ENCODE peak calls at places on chromosomes 12 and 14, in ten cellular contexts. L is tibial artery, S is GM23338, G is uterus, Y is pancreas, A is colonic mucosa, O is stomach, P is upper lobe of right lung, T is heart left ventricle, Q is BJ. U is an unnamed sample. For H3K36me3, the result is how much of the 10 kb centered on the place peaks cover.

GRCh38 chr12:47731723-47732122 is 6.4 kb upstream of the ENDOU start:
- DNase-seq in S (no peak), T (no peak), Q (no peak), Y (no peak), A (no peak), P (no peak), G (no peak), O (no peak), L (no peak), U (no peak)

GRCh38 chr14:104204660-104205149 is 66.3 kb downstream of the KIF26A start:
- DNase-seq in P (no peak), T (no peak), A (no peak), S (no peak), O (no peak), Y (no peak), L (no peak), G (no peak), Q (no peak), U (no peak)

GRCh38 chr12:34294137-34294536 is 271.8 kb downstream of the ALG10 start:
- DNase-seq in O (no peak), Y (no peak), A (no peak), Q (no peak), T (no peak), P (peak), G (no peak), S (no peak), L (peak), U (no peak)

GRCh38 chr12:75960086-75960910 is 71.3 kb downstream of the PHLDA1 start:
- DNase-seq in Q (no peak), S (peak), G (no peak), T (no peak), L (no peak), O (peak), Y (peak), P (no peak), A (peak), U (no peak)

GRCh38 chr14:89137514-89138163 is 279.4 kb downstream of the FOXN3 start:
- DNase-seq in L (peak), A (peak), Q (peak), S (no peak), Y (peak), T (peak), G (peak), P (peak), O (peak), U (peak)

GRCh38 chr14:34175574-34175973 is 224.7 kb upstream of the EGLN3 start:
- DNase-seq in S (no peak), O (no peak), P (no peak), T (no peak), Q (no peak), A (no peak), L (no peak), Y (no peak), G (no peak), U (no peak)

GRCh38 chr12:49776858-49777257 is 35.5 kb downstream of the TMBIM6 start:
- DNase-seq in A (no peak), Q (no peak), L (no peak), G (no peak), S (no peak), O (no peak), Y (no peak), P (no peak), T (no peak), U (no peak)

GRCh38 chr12:88181881-88182280 is 39.8 kb downstream of the TMTC3 start:
- DNase-seq in G (no peak), S (no peak), Q (no peak), A (no peak), Y (no peak), P (no peak), T (no peak), O (no peak), L (no peak), U (no peak)

GRCh38 chr14:52974406-52974805 is 23.6 kb upstream of the FERMT2 start:
- DNase-seq in P (no peak), A (no peak), G (no peak), L (no peak), S (no peak), O (no peak), T (no peak), Q (no peak), Y (no peak), U (no peak)

GRCh38 chr14:52977798-52978197 is 26.9 kb upstream of the FERMT2 start:
- DNase-seq in Y (peak), O (no peak), P (no peak), G (no peak), T (no peak), A (no peak), L (no peak), S (no peak), Q (no peak), U (no peak)
- TF ChIP-seq CTCF in Y (no peak), O (no peak), P (no peak), G (no peak), T (no peak), A (no peak), L (no peak), S (no peak), Q (no peak), U (no peak)

GRCh38 chr12:124560519-124560918 is 6.9 kb downstream of the NCOR2 start:
- DNase-seq in A (no peak), O (no peak), Y (no peak), Q (no peak), L (no peak), T (no peak), S (no peak), G (no peak), P (no peak), U (no peak)
- H3K4me3 ChIP-seq in A (no peak), O (no peak), Y (no peak), Q (no peak), L (no peak), T (no peak), S (peak), G (no peak), P (no peak), U (no peak)

DNA sequence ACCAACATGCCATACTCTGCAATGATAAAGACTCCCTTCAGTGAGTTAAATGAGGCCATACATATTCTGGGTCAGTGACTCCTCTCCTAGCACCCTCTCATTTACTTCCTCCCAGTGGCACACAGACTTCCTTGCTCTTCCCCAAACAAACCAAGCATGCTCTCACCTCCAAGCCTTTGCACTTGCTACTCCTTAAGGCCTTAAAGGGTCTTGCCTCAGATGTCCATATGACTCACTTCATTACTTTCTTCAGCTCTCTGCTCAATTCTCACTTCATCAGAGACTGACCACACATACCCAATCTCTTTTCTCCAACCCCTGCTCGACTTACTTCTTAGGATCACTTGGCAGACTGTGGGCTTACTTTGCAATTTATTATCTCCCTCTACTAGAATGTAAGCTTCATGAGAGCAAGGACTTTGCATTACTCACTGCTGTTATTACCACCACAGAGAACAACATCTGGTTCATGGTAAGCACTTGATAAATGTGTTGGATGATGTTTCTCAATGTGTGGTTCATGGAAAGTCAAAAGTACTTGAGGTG is 22.8 kb downstream of the DDX24 start:
- DNase-seq in A (no peak), Y (no peak), T (no peak), O (no peak), G (no peak), Q (no peak), S (no peak), L (no peak), P (no peak), U (no peak)
- H3K36me3 ChIP-seq in A (under half), Y (under half), T (half or more), O (half or more), G (under half), Q (under half), S (under half), L (half or more), P (half or more), U (under half)

GRCh38 chr12:87054225-87054624 is 798.0 kb upstream of the MGAT4C start:
- DNase-seq in Y (no peak), L (no peak), G (no peak), P (no peak), O (no peak), A (no peak), S (no peak), Q (no peak), T (no peak), U (no peak)
- TF ChIP-seq CTCF in Y (no peak), L (no peak), G (no peak), P (no peak), O (no peak), A (no peak), S (no peak), Q (no peak), T (no peak), U (no peak)

GRCh38 chr14:50657753-50658152 is 10.4 kb downstream of the SAV1 start:
- DNase-seq in S (no peak), L (no peak), Y (no peak), Q (no peak), O (no peak), P (no peak), A (no peak), T (no peak), G (no peak), U (no peak)

GRCh38 chr14:50659327-50659974 is 8.7 kb downstream of the SAV1 start:
- DNase-seq in L (no peak), T (peak), Y (peak), Q (no peak), S (no peak), P (no peak), O (peak), A (no peak), G (no peak), U (no peak)

GRCh38 chr14:50658203-50658602 is 9.9 kb downstream of the SAV1 start:
- DNase-seq in S (peak), A (no peak), O (peak), Q (no peak), T (no peak), P (no peak), Y (no peak), L (no peak), G (no peak), U (no peak)
- H3K4me3 ChIP-seq in S (peak), A (no peak), O (no peak), Q (no peak), T (peak), P (peak), Y (no peak), L (no peak), G (no peak), U (no peak)

U was measured in kidney epithelial cell.